ENCODE peak calls at places on chromosomes 4 and X, in seven cellular contexts. One of them, this sample, is unnamed.

GRCh38 chr4:181971973-181972372 is 271.2 kb upstream of the TENM3 start:
- DNase-seq in brain microvascular endothelial cell: no peak
- DNase-seq in breast epithelium: no peak
- DNase-seq in upper lobe of left lung: no peak
- DNase-seq in colonic mucosa: no peak
- DNase-seq in tibial nerve: no peak
- DNase-seq in effector memory CD4-positive, alpha-beta T cell: no peak
- DNase-seq in this sample: no peak

GRCh38 chr4:74529284-74530041 is 84.5 kb downstream of the AREG start:
- DNase-seq in effector memory CD4-positive, alpha-beta T cell: no peak
- DNase-seq in breast epithelium: no peak
- DNase-seq in brain microvascular endothelial cell: no peak
- DNase-seq in colonic mucosa: peak; percentile 61
- DNase-seq in upper lobe of left lung: no peak
- DNase-seq in tibial nerve: no peak
- DNase-seq in this sample: no peak

GRCh38 chr4:9832640-9833039 is 51.2 kb downstream of the DRD5 start:
- DNase-seq in colonic mucosa: no peak
- DNase-seq in breast epithelium: no peak
- DNase-seq in tibial nerve: no peak
- DNase-seq in upper lobe of left lung: no peak
- DNase-seq in brain microvascular endothelial cell: no peak
- DNase-seq in effector memory CD4-positive, alpha-beta T cell: no peak
- DNase-seq in this sample: no peak

GRCh38 chrX:152907084-152907651 is 9.3 kb downstream of the ZNF185 start:
- DNase-seq in colonic mucosa: no peak
- DNase-seq in brain microvascular endothelial cell: peak; percentile 81
- DNase-seq in tibial nerve: no peak
- DNase-seq in breast epithelium: no peak
- DNase-seq in upper lobe of left lung: no peak
- DNase-seq in effector memory CD4-positive, alpha-beta T cell: no peak
- DNase-seq in this sample: no peak

GRCh38 chr4:122117743-122118142 is 34.4 kb upstream of the BLTP1 start:
- DNase-seq in effector memory CD4-positive, alpha-beta T cell: no peak
- DNase-seq in breast epithelium: no peak
- DNase-seq in upper lobe of left lung: no peak
- DNase-seq in colonic mucosa: no peak
- DNase-seq in brain microvascular endothelial cell: no peak
- DNase-seq in tibial nerve: no peak
- DNase-seq in this sample: no peak

GRCh38 chrX:134013092-134013497 is 27.7 kb upstream of the GPC3 start:
- DNase-seq in colonic mucosa: no peak
- DNase-seq in breast epithelium: no peak
- DNase-seq in upper lobe of left lung: no peak
- DNase-seq in brain microvascular endothelial cell: peak; percentile 1
- DNase-seq in tibial nerve: no peak
- DNase-seq in effector memory CD4-positive, alpha-beta T cell: no peak
- DNase-seq in this sample: no peak

GRCh38 chr4:8274066-8274652 is 4.6 kb downstream of the HTRA3 start:
- DNase-seq in tibial nerve: no peak
- DNase-seq in upper lobe of left lung: peak; percentile 70
- DNase-seq in effector memory CD4-positive, alpha-beta T cell: no peak
- DNase-seq in colonic mucosa: no peak
- DNase-seq in brain microvascular endothelial cell: no peak
- DNase-seq in breast epithelium: no peak
- DNase-seq in this sample: no peak

GRCh38 chrX:150502979-150503897 is 65.2 kb upstream of the MTM1 start:
- DNase-seq in breast epithelium: no peak
- DNase-seq in brain microvascular endothelial cell: no peak
- DNase-seq in colonic mucosa: no peak
- DNase-seq in upper lobe of left lung: peak; percentile 20
- DNase-seq in tibial nerve: no peak
- DNase-seq in effector memory CD4-positive, alpha-beta T cell: no peak
- DNase-seq in this sample: no peak

GRCh38 chr4:52665592-52665991 is 6.5 kb upstream of the USP46 start:
- DNase-seq in upper lobe of left lung: no peak
- DNase-seq in colonic mucosa: no peak
- DNase-seq in effector memory CD4-positive, alpha-beta T cell: no peak
- DNase-seq in breast epithelium: no peak
- DNase-seq in brain microvascular endothelial cell: no peak
- DNase-seq in tibial nerve: no peak
- DNase-seq in this sample: no peak

GRCh38 chrX:41589634-41590270 is 99.0 kb upstream of the GPR34 start:
- DNase-seq in breast epithelium: no peak
- DNase-seq in upper lobe of left lung: no peak
- DNase-seq in effector memory CD4-positive, alpha-beta T cell: no peak
- DNase-seq in tibial nerve: no peak
- DNase-seq in brain microvascular endothelial cell: peak; percentile 7
- DNase-seq in colonic mucosa: no peak
- DNase-seq in this sample: no peak

GRCh38 chrX:33307954-33308353 is 96.6 kb upstream of the DMD start:
- DNase-seq in tibial nerve: no peak
- DNase-seq in upper lobe of left lung: no peak
- DNase-seq in brain microvascular endothelial cell: peak; percentile 2
- DNase-seq in effector memory CD4-positive, alpha-beta T cell: no peak
- DNase-seq in breast epithelium: no peak
- DNase-seq in colonic mucosa: no peak
- DNase-seq in this sample: no peak

GRCh38 chrX:97740044-97740443 is 856.3 kb downstream of the RPA4 start:
- DNase-seq in tibial nerve: no peak
- DNase-seq in brain microvascular endothelial cell: no peak
- DNase-seq in upper lobe of left lung: no peak
- DNase-seq in breast epithelium: no peak
- DNase-seq in colonic mucosa: no peak
- DNase-seq in effector memory CD4-positive, alpha-beta T cell: no peak
- DNase-seq in this sample: no peak

GRCh38 chrX:139881572-139881971 is 51.3 kb downstream of the ATP11C start:
- DNase-seq in breast epithelium: no peak
- DNase-seq in effector memory CD4-positive, alpha-beta T cell: no peak
- DNase-seq in brain microvascular endothelial cell: no peak
- DNase-seq in colonic mucosa: no peak
- DNase-seq in tibial nerve: no peak
- DNase-seq in upper lobe of left lung: no peak
- DNase-seq in this sample: no peak

GRCh38 chr4:6383019-6383404 is 89.4 kb downstream of the PPP2R2C start:
- DNase-seq in effector memory CD4-positive, alpha-beta T cell: no peak
- DNase-seq in brain microvascular endothelial cell: no peak
- DNase-seq in colonic mucosa: no peak
- DNase-seq in tibial nerve: no peak
- DNase-seq in breast epithelium: peak; percentile 30
- DNase-seq in upper lobe of left lung: no peak
- DNase-seq in this sample: no peak

GRCh38 chr4:85744950-85745349 is 270.0 kb downstream of the ARHGAP24 start:
- DNase-seq in colonic mucosa: no peak
- DNase-seq in breast epithelium: no peak
- DNase-seq in effector memory CD4-positive, alpha-beta T cell: no peak
- DNase-seq in brain microvascular endothelial cell: no peak
- DNase-seq in upper lobe of left lung: no peak
- DNase-seq in tibial nerve: no peak
- DNase-seq in this sample: no peak

GRCh38 chr4:77248805-77249204 is 91.8 kb downstream of the CCNG2 start:
- DNase-seq in breast epithelium: no peak
- DNase-seq in upper lobe of left lung: no peak
- DNase-seq in effector memory CD4-positive, alpha-beta T cell: no peak
- DNase-seq in colonic mucosa: no peak
- DNase-seq in tibial nerve: no peak
- DNase-seq in brain microvascular endothelial cell: no peak
- DNase-seq in this sample: no peak

GRCh38 chr4:142566780-142567179 is 279.3 kb downstream of the INPP4B start:
- DNase-seq in breast epithelium: no peak
- DNase-seq in brain microvascular endothelial cell: no peak
- DNase-seq in colonic mucosa: no peak
- DNase-seq in effector memory CD4-positive, alpha-beta T cell: no peak
- DNase-seq in upper lobe of left lung: no peak
- DNase-seq in tibial nerve: no peak
- DNase-seq in this sample: no peak

GRCh38 chrX:105822138-105823091 is at the start of gene NRK:
- DNase-seq in tibial nerve: no peak
- DNase-seq in colonic mucosa: no peak
- DNase-seq in breast epithelium: peak; percentile 45
- DNase-seq in upper lobe of left lung: peak; percentile 63
- DNase-seq in effector memory CD4-positive, alpha-beta T cell: no peak
- DNase-seq in brain microvascular endothelial cell: peak; percentile 5
- DNase-seq in this sample: peak; percentile 76

GRCh38 chrX:105816517-105816916 is 5.8 kb upstream of the NRK start:
- DNase-seq in breast epithelium: no peak
- DNase-seq in upper lobe of left lung: no peak
- DNase-seq in brain microvascular endothelial cell: no peak
- DNase-seq in colonic mucosa: no peak
- DNase-seq in effector memory CD4-positive, alpha-beta T cell: no peak
- DNase-seq in tibial nerve: no peak
- DNase-seq in this sample: no peak

GRCh38 chrX:105823092-105823454 is 734 bp downstream of the NRK start:
- DNase-seq in effector memory CD4-positive, alpha-beta T cell: no peak
- DNase-seq in breast epithelium: no peak
- DNase-seq in tibial nerve: no peak
- DNase-seq in colonic mucosa: no peak
- DNase-seq in brain microvascular endothelial cell: no peak
- DNase-seq in upper lobe of left lung: no peak
- DNase-seq in this sample: no peak

GRCh38 chrX:105820247-105820646 is 2.1 kb upstream of the NRK start:
- DNase-seq in effector memory CD4-positive, alpha-beta T cell: no peak
- DNase-seq in breast epithelium: no peak
- DNase-seq in tibial nerve: no peak
- DNase-seq in upper lobe of left lung: no peak
- DNase-seq in brain microvascular endothelial cell: no peak
- DNase-seq in colonic mucosa: no peak
- DNase-seq in this sample: no peak

DNA sequence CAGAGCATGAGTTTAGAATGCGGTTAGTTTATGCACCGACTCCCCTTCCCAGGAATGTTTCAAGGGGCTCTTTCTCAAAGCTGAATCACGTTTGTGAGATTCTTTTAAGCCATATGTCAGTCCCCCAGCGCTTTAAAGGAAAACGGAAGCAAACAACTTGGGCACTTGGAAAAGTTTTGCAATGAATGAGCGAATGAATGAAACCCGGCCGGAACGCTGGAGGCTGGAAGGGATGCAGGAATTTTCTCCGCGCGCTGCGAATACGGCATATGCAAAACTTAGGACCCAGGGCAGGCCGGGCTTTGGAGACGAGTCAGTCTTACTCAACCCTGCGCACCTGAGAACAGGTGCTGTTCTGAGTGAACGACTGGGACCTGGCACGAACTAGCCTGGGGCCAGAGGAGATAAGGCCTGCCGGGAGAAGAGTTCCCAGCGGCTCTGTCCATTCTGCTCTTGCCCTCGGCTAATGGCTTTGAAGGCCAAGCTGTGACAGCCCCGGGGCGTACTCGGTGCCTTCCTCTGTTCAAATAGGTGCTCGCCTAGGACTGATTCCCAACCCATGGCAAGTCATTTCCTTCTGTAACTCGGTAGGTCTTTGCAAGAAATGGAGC is 763 bp upstream of the NRK start:
- DNase-seq in upper lobe of left lung: no peak
- DNase-seq in colonic mucosa: no peak
- DNase-seq in breast epithelium: peak; percentile 46
- DNase-seq in tibial nerve: no peak
- DNase-seq in brain microvascular endothelial cell: peak; percentile 17
- DNase-seq in effector memory CD4-positive, alpha-beta T cell: no peak
- DNase-seq in this sample: peak; percentile 23
- H3K27me3 ChIP-seq in upper lobe of left lung: no peaks in the 10 kb centered on the region
- H3K27me3 ChIP-seq in colonic mucosa: peaks cover 18% of the 10 kb centered on the region
- H3K27me3 ChIP-seq in breast epithelium: no peaks in the 10 kb centered on the region
- H3K27me3 ChIP-seq in tibial nerve: peaks cover 62% of the 10 kb centered on the region
- H3K27me3 ChIP-seq in brain microvascular endothelial cell: no peaks in the 10 kb centered on the region
- H3K27me3 ChIP-seq in effector memory CD4-positive, alpha-beta T cell: no peaks in the 10 kb centered on the region
- H3K27me3 ChIP-seq in this sample: no peaks in the 10 kb centered on the region

GRCh38 chr4:3813151-3813905 is 47.1 kb downstream of the ADRA2C start:
- DNase-seq in effector memory CD4-positive, alpha-beta T cell: no peak
- DNase-seq in tibial nerve: no peak
- DNase-seq in colonic mucosa: no peak
- DNase-seq in upper lobe of left lung: peak; percentile 43
- DNase-seq in brain microvascular endothelial cell: no peak
- DNase-seq in breast epithelium: no peak
- DNase-seq in this sample: no peak
- H3K27me3 ChIP-seq in effector memory CD4-positive, alpha-beta T cell: no peaks in the 10 kb centered on the region
- H3K27me3 ChIP-seq in tibial nerve: no peaks in the 10 kb centered on the region
- H3K27me3 ChIP-seq in colonic mucosa: no peaks in the 10 kb centered on the region
- H3K27me3 ChIP-seq in upper lobe of left lung: no peaks in the 10 kb centered on the region
- H3K27me3 ChIP-seq in brain microvascular endothelial cell: no peaks in the 10 kb centered on the region
- H3K27me3 ChIP-seq in breast epithelium: no peaks in the 10 kb centered on the region
- H3K27me3 ChIP-seq in this sample: no peaks in the 10 kb centered on the region

GRCh38 chr4:4759883-4760282 is 99.6 kb upstream of the MSX1 start:
- DNase-seq in tibial nerve: no peak
- DNase-seq in brain microvascular endothelial cell: no peak
- DNase-seq in effector memory CD4-positive, alpha-beta T cell: no peak
- DNase-seq in colonic mucosa: no peak
- DNase-seq in breast epithelium: no peak
- DNase-seq in upper lobe of left lung: no peak
- DNase-seq in this sample: no peak
- H3K27me3 ChIP-seq in tibial nerve: no peaks in the 10 kb centered on the region
- H3K27me3 ChIP-seq in brain microvascular endothelial cell: peaks cover 7% of the 10 kb centered on the region
- H3K27me3 ChIP-seq in effector memory CD4-positive, alpha-beta T cell: no peaks in the 10 kb centered on the region
- H3K27me3 ChIP-seq in colonic mucosa: no peaks in the 10 kb centered on the region
- H3K27me3 ChIP-seq in breast epithelium: no peaks in the 10 kb centered on the region
- H3K27me3 ChIP-seq in upper lobe of left lung: no peaks in the 10 kb centered on the region
- H3K27me3 ChIP-seq in this sample: no peaks in the 10 kb centered on the region

GRCh38 chr4:173521474-173522159 is 8.4 kb downstream of the HAND2 start:
- DNase-seq in breast epithelium: no peak
- DNase-seq in tibial nerve: no peak
- DNase-seq in colonic mucosa: no peak
- DNase-seq in effector memory CD4-positive, alpha-beta T cell: no peak
- DNase-seq in brain microvascular endothelial cell: no peak
- DNase-seq in upper lobe of left lung: peak; percentile 71
- DNase-seq in this sample: peak; percentile 45

GRCh38 chr4:173522160-173522873 is 7.7 kb downstream of the HAND2 start:
- DNase-seq in brain microvascular endothelial cell: peak; percentile 58
- DNase-seq in effector memory CD4-positive, alpha-beta T cell: no peak
- DNase-seq in colonic mucosa: peak; percentile 60
- DNase-seq in breast epithelium: no peak
- DNase-seq in tibial nerve: peak; percentile 76
- DNase-seq in upper lobe of left lung: peak; percentile 93
- DNase-seq in this sample: peak; percentile 92

GRCh38 chr4:173522874-173523395 is 7.1 kb downstream of the HAND2 start:
- DNase-seq in breast epithelium: no peak
- DNase-seq in colonic mucosa: no peak
- DNase-seq in brain microvascular endothelial cell: no peak
- DNase-seq in effector memory CD4-positive, alpha-beta T cell: no peak
- DNase-seq in tibial nerve: no peak
- DNase-seq in upper lobe of left lung: peak; percentile 58
- DNase-seq in this sample: no peak

GRCh38 chr4:173519130-173520101 is 10.6 kb downstream of the HAND2 start:
- DNase-seq in colonic mucosa: no peak
- DNase-seq in breast epithelium: no peak
- DNase-seq in tibial nerve: no peak
- DNase-seq in upper lobe of left lung: peak; percentile 38
- DNase-seq in effector memory CD4-positive, alpha-beta T cell: no peak
- DNase-seq in brain microvascular endothelial cell: no peak
- DNase-seq in this sample: peak; percentile 56

DNA sequence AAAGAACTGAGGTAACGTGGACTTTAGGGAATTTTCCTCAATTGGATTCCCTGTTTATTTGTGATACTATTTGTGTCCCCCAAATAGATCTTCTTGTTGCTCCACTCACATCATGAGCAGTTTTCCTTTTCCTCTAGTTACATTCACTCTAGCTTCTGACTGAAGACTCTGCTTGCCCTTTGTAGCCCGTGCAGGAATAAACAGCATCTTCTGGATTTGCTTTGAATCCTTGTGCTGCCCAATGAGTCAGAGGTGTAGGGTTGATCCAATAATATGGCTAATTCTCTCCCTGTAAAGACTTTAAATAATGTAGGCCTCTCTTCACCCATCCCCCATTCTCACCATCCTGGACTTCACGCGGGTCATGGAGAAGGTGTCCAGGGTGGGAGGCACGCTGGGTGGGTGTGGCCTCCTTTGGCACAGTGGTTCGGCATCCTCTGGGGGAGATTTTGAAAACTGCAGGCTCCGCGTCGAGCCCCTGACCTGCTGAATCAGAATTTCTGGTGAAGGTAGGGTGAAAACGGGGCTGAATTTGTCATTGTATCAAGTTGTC is 9.0 kb downstream of the HAND2 start:
- DNase-seq in colonic mucosa: no peak
- DNase-seq in tibial nerve: no peak
- DNase-seq in brain microvascular endothelial cell: no peak
- DNase-seq in effector memory CD4-positive, alpha-beta T cell: no peak
- DNase-seq in breast epithelium: no peak
- DNase-seq in upper lobe of left lung: no peak
- DNase-seq in this sample: peak; percentile 57
- H3K27me3 ChIP-seq in colonic mucosa: peaks cover 92% of the 10 kb centered on the region
- H3K27me3 ChIP-seq in tibial nerve: peaks cover 100% of the 10 kb centered on the region
- H3K27me3 ChIP-seq in brain microvascular endothelial cell: peaks cover 92% of the 10 kb centered on the region
- H3K27me3 ChIP-seq in effector memory CD4-positive, alpha-beta T cell: peaks cover 94% of the 10 kb centered on the region
- H3K27me3 ChIP-seq in breast epithelium: no peaks in the 10 kb centered on the region
- H3K27me3 ChIP-seq in upper lobe of left lung: peaks cover 21% of the 10 kb centered on the region
- H3K27me3 ChIP-seq in this sample: no peaks in the 10 kb centered on the region